ENCODE peak calls at places on chromosomes 1 and 21, in six cellular contexts. W, F, R, T, I and X are unnamed samples.

GRCh38 chr1:163410073-163410522 is 88.3 kb downstream of the NUF2 start:
- DNase-seq in W (peak), F (no peak), R (peak), T (peak), I (peak), X (no peak)

GRCh38 chr1:202164271-202165037 is 4.1 kb upstream of the PTPN7 start:
- DNase-seq in W (no peak), F (peak), R (peak), T (no peak), I (no peak), X (no peak)

GRCh38 chr1:5982868-5983267 is 9.4 kb downstream of the NPHP4 start:
- DNase-seq in W (no peak), F (no peak), R (no peak), T (no peak), I (no peak), X (no peak)

GRCh38 chr21:44898851-44899767 is 21.6 kb downstream of the ITGB2 start:
- DNase-seq in W (no peak), F (no peak), R (no peak), T (no peak), I (no peak), X (no peak)

GRCh38 chr1:199646761-199647160 is 380.7 kb upstream of the NR5A2 start:
- DNase-seq in W (no peak), F (no peak), R (no peak), T (no peak), I (no peak), X (no peak)

GRCh38 chr1:88773540-88774150 is 89.6 kb downstream of the PKN2 start:
- DNase-seq in W (no peak), F (no peak), R (no peak), T (no peak), I (no peak), X (no peak)

GRCh38 chr1:206460846-206461426 is 9.3 kb upstream of the IKBKE start:
- DNase-seq in W (no peak), F (no peak), R (no peak), T (no peak), I (peak), X (no peak)

GRCh38 chr1:33176362-33176850 is 5.4 kb downstream of the TRIM62 start:
- DNase-seq in W (no peak), F (no peak), R (no peak), T (no peak), I (no peak), X (no peak)

GRCh38 chr1:164823486-164824279 is 264.7 kb downstream of the PBX1 start:
- DNase-seq in W (no peak), F (no peak), R (no peak), T (no peak), I (no peak), X (no peak)

GRCh38 chr1:117967900-117968299 is 38.4 kb downstream of the WDR3 start:
- DNase-seq in W (no peak), F (no peak), R (no peak), T (no peak), I (no peak), X (no peak)

GRCh38 chr1:175077356-175078030 is 9.9 kb downstream of the TNN start:
- DNase-seq in W (no peak), F (no peak), R (no peak), T (no peak), I (no peak), X (no peak)

GRCh38 chr1:178168535-178168934 is 74.6 kb downstream of the RASAL2 start:
- DNase-seq in W (no peak), F (no peak), R (no peak), T (no peak), I (peak), X (no peak)

GRCh38 chr1:116911166-116911553 is 1.4 kb downstream of the PTGFRN start:
- DNase-seq in W (no peak), F (no peak), R (no peak), T (no peak), I (no peak), X (no peak)

GRCh38 chr1:53800621-53801020 is 37.5 kb downstream of the NDC1 start:
- DNase-seq in W (no peak), F (no peak), R (no peak), T (no peak), I (no peak), X (no peak)

GRCh38 chr1:35655196-35655595 is 13.9 kb upstream of the PSMB2 start:
- DNase-seq in W (no peak), F (no peak), R (no peak), T (no peak), I (no peak), X (no peak)

GRCh38 chr21:16913010-16913409 is 599.8 kb upstream of the CXADR start:
- DNase-seq in W (no peak), F (no peak), R (no peak), T (no peak), I (no peak), X (no peak)

GRCh38 chr1:22105611-22106207 is 37.2 kb downstream of the WNT4 start:
- DNase-seq in W (peak), F (peak), R (peak), T (no peak), I (peak), X (peak)

GRCh38 chr1:111723091-111723806 is 15.9 kb downstream of the INKA2 start:
- DNase-seq in W (no peak), F (no peak), R (peak), T (no peak), I (no peak), X (no peak)

GRCh38 chr21:43717967-43718871 is 710 bp upstream of the PDXK start:
- DNase-seq in W (no peak), F (no peak), R (no peak), T (no peak), I (no peak), X (no peak)

GRCh38 chr1:197468581-197469175 is 200.6 kb downstream of the CRB1 start:
- DNase-seq in W (no peak), F (no peak), R (no peak), T (no peak), I (no peak), X (no peak)

GRCh38 chr1:81226603-81226928 is 574.2 kb upstream of the ADGRL2 start:
- DNase-seq in W (no peak), F (no peak), R (no peak), T (no peak), I (no peak), X (no peak)

GRCh38 chr1:147235822-147236221 is 6.7 kb upstream of the CHD1L start:
- DNase-seq in W (no peak), F (no peak), R (no peak), T (no peak), I (no peak), X (no peak)

GRCh38 chr1:116066868-116067563 is 44.2 kb upstream of the MAB21L3 start:
- DNase-seq in W (no peak), F (no peak), R (no peak), T (no peak), I (no peak), X (no peak)

GRCh38 chr1:204307334-204307883 is 52.3 kb downstream of the PLEKHA6 start:
- DNase-seq in W (peak), F (no peak), R (no peak), T (no peak), I (no peak), X (no peak)